ENCODE peak calls at places on chromosomes 5 and 9, in seven cellular contexts. M, R, B, W, V, A and F are unnamed samples.

GRCh38 chr5:6785161-6785860 is 72.1 kb downstream of the TENT4A start:
- DNase-seq in A (no peak), W (no peak), V (no peak), M (no peak), B (no peak), R (no peak), F (no peak)

GRCh38 chr9:74551266-74551665 is 54.1 kb downstream of the RORB start:
- DNase-seq in B (no peak), M (no peak), A (no peak), W (no peak), V (no peak), R (no peak), F (no peak)

GRCh38 chr5:141182248-141182647 is at the start of gene PCDHB16:
- DNase-seq in W (peak), M (peak), R (peak), A (no peak), B (no peak), V (no peak), F (peak)

GRCh38 chr9:137367506-137368430 is 55.2 kb downstream of the EXD3 start:
- DNase-seq in R (peak), A (no peak), M (no peak), B (no peak), V (no peak), W (no peak), F (no peak)

GRCh38 chr9:78559449-78559885 is 262.5 kb downstream of the PSAT1 start:
- DNase-seq in A (no peak), B (no peak), W (peak), V (no peak), R (no peak), M (no peak), F (no peak)

GRCh38 chr9:123478967-123479602 is 123.1 kb downstream of the CRB2 start:
- DNase-seq in R (no peak), V (no peak), W (no peak), B (no peak), A (no peak), M (no peak), F (no peak)

GRCh38 chr9:96413312-96414221 is 4.6 kb downstream of the ZNF367 start:
- DNase-seq in B (no peak), W (peak), A (peak), V (no peak), M (no peak), R (no peak), F (no peak)

GRCh38 chr5:13307480-13307879 is 637.0 kb downstream of the DNAH5 start:
- DNase-seq in A (no peak), M (no peak), W (no peak), V (no peak), R (no peak), B (no peak), F (no peak)

GRCh38 chr5:175873090-175873454 is 1.7 kb downstream of the CPLX2 start:
- DNase-seq in R (peak), W (peak), V (peak), A (peak), B (no peak), M (peak), F (no peak)

GRCh38 chr9:77457916-77458592 is 190.1 kb downstream of the GNA14 start:
- DNase-seq in M (no peak), W (peak), B (no peak), R (peak), A (peak), V (peak), F (peak)

GRCh38 chr5:41094871-41095270 is 23.7 kb upstream of the MROH2B start:
- DNase-seq in A (no peak), R (no peak), M (no peak), W (no peak), B (no peak), V (no peak), F (no peak)

GRCh38 chr9:98504883-98505282 is 203.9 kb downstream of the GABBR2 start:
- DNase-seq in A (no peak), W (no peak), R (no peak), V (no peak), M (no peak), B (no peak), F (no peak)

GRCh38 chr9:125513634-125514413 is 193.2 kb downstream of the MAPKAP1 start:
- DNase-seq in R (no peak), W (peak), B (peak), V (peak), A (peak), M (no peak), F (no peak)

GRCh38 chr9:92140754-92141143 is 25.5 kb upstream of the SPTLC1 start:
- DNase-seq in W (no peak), R (no peak), B (no peak), M (no peak), V (no peak), A (no peak), F (no peak)

GRCh38 chr5:86716121-86716520 is 98.4 kb downstream of the COX7C start:
- DNase-seq in V (no peak), A (no peak), B (no peak), R (no peak), W (no peak), M (no peak), F (no peak)

GRCh38 chr9:97714435-97714834 is 17.3 kb upstream of the XPA start:
- DNase-seq in B (no peak), R (no peak), M (no peak), V (no peak), A (no peak), W (no peak), F (no peak)

GRCh38 chr5:105639068-105639467 is 2031.7 kb downstream of the EFNA5 start:
- DNase-seq in A (no peak), B (no peak), V (no peak), R (no peak), M (no peak), W (no peak), F (no peak)

GRCh38 chr5:174559141-174559540 is 165.2 kb upstream of the MSX2 start:
- DNase-seq in W (no peak), V (no peak), M (no peak), B (no peak), R (no peak), A (no peak), F (no peak)